ENCODE peak calls at places on chromosomes 2 and 18, in nine cellular contexts. One of them, this sample, is unnamed.

GRCh38 chr18:75221397-75221796 is 10.8 kb downstream of the TSHZ1 start:
- DNase-seq in T-helper 1 cell: no peak
- DNase-seq in T-helper 9 cell: no peak
- DNase-seq in left ventricle myocardium superior: no peak
- DNase-seq in activated naive CD4-positive, alpha-beta T cell: no peak
- DNase-seq in stimulated activated CD4-positive, alpha-beta T cell treated with anti-CD3 and anti-CD28 coated beads, Interleukin-4, amount 100 ng/mL, for 48 hours: no peak
- DNase-seq in skeletal muscle cell: no peak
- DNase-seq in breast epithelium: no peak
- DNase-seq in amniotic stem cell: no peak
- DNase-seq in this sample: no peak

GRCh38 chr2:24881623-24882022 is 38.4 kb downstream of the ADCY3 start:
- DNase-seq in breast epithelium: no peak
- DNase-seq in T-helper 9 cell: no peak
- DNase-seq in left ventricle myocardium superior: no peak
- DNase-seq in activated naive CD4-positive, alpha-beta T cell: no peak
- DNase-seq in stimulated activated CD4-positive, alpha-beta T cell treated with anti-CD3 and anti-CD28 coated beads, Interleukin-4, amount 100 ng/mL, for 48 hours: no peak
- DNase-seq in skeletal muscle cell: no peak
- DNase-seq in amniotic stem cell: no peak
- DNase-seq in T-helper 1 cell: no peak
- DNase-seq in this sample: no peak

GRCh38 chr2:177353084-177353483 is 39.5 kb upstream of the AGPS start:
- DNase-seq in breast epithelium: no peak
- DNase-seq in amniotic stem cell: no peak
- DNase-seq in T-helper 9 cell: no peak
- DNase-seq in activated naive CD4-positive, alpha-beta T cell: no peak
- DNase-seq in stimulated activated CD4-positive, alpha-beta T cell treated with anti-CD3 and anti-CD28 coated beads, Interleukin-4, amount 100 ng/mL, for 48 hours: no peak
- DNase-seq in left ventricle myocardium superior: no peak
- DNase-seq in T-helper 1 cell: no peak
- DNase-seq in skeletal muscle cell: no peak
- DNase-seq in this sample: no peak

GRCh38 chr18:58176915-58177717 is 133.1 kb downstream of the NEDD4L start:
- DNase-seq in left ventricle myocardium superior: no peak
- DNase-seq in T-helper 9 cell: no peak
- DNase-seq in stimulated activated CD4-positive, alpha-beta T cell treated with anti-CD3 and anti-CD28 coated beads, Interleukin-4, amount 100 ng/mL, for 48 hours: no peak
- DNase-seq in skeletal muscle cell: peak; percentile 83
- DNase-seq in amniotic stem cell: peak; percentile 83
- DNase-seq in activated naive CD4-positive, alpha-beta T cell: no peak
- DNase-seq in breast epithelium: no peak
- DNase-seq in T-helper 1 cell: no peak
- DNase-seq in this sample: no peak

GRCh38 chr2:138213079-138213478 is 248.8 kb downstream of the HNMT start:
- DNase-seq in T-helper 1 cell: no peak
- DNase-seq in stimulated activated CD4-positive, alpha-beta T cell treated with anti-CD3 and anti-CD28 coated beads, Interleukin-4, amount 100 ng/mL, for 48 hours: no peak
- DNase-seq in activated naive CD4-positive, alpha-beta T cell: no peak
- DNase-seq in left ventricle myocardium superior: no peak
- DNase-seq in breast epithelium: no peak
- DNase-seq in amniotic stem cell: no peak
- DNase-seq in skeletal muscle cell: no peak
- DNase-seq in T-helper 9 cell: no peak
- DNase-seq in this sample: no peak

GRCh38 chr2:165698621-165698946 is 95.5 kb downstream of the GALNT3 start:
- DNase-seq in left ventricle myocardium superior: peak; percentile 43
- DNase-seq in T-helper 9 cell: no peak
- DNase-seq in amniotic stem cell: peak; percentile 7
- DNase-seq in activated naive CD4-positive, alpha-beta T cell: no peak
- DNase-seq in T-helper 1 cell: no peak
- DNase-seq in breast epithelium: no peak
- DNase-seq in stimulated activated CD4-positive, alpha-beta T cell treated with anti-CD3 and anti-CD28 coated beads, Interleukin-4, amount 100 ng/mL, for 48 hours: no peak
- DNase-seq in skeletal muscle cell: no peak
- DNase-seq in this sample: no peak

GRCh38 chr18:78818961-78819360 is 160.7 kb upstream of the SALL3 start:
- DNase-seq in activated naive CD4-positive, alpha-beta T cell: no peak
- DNase-seq in T-helper 9 cell: no peak
- DNase-seq in T-helper 1 cell: no peak
- DNase-seq in stimulated activated CD4-positive, alpha-beta T cell treated with anti-CD3 and anti-CD28 coated beads, Interleukin-4, amount 100 ng/mL, for 48 hours: no peak
- DNase-seq in amniotic stem cell: no peak
- DNase-seq in breast epithelium: no peak
- DNase-seq in skeletal muscle cell: no peak
- DNase-seq in left ventricle myocardium superior: no peak
- DNase-seq in this sample: no peak

GRCh38 chr18:22432672-22433137 is 15.0 kb upstream of the CTAGE1 start:
- DNase-seq in skeletal muscle cell: peak; percentile 74
- DNase-seq in activated naive CD4-positive, alpha-beta T cell: no peak
- DNase-seq in T-helper 1 cell: no peak
- DNase-seq in left ventricle myocardium superior: peak; percentile 85
- DNase-seq in stimulated activated CD4-positive, alpha-beta T cell treated with anti-CD3 and anti-CD28 coated beads, Interleukin-4, amount 100 ng/mL, for 48 hours: no peak
- DNase-seq in T-helper 9 cell: no peak
- DNase-seq in amniotic stem cell: peak; percentile 62
- DNase-seq in breast epithelium: no peak
- DNase-seq in this sample: peak; percentile 37

GRCh38 chr2:96409543-96410184 is 74.1 kb downstream of the NCAPH start:
- DNase-seq in left ventricle myocardium superior: peak; percentile 66
- DNase-seq in stimulated activated CD4-positive, alpha-beta T cell treated with anti-CD3 and anti-CD28 coated beads, Interleukin-4, amount 100 ng/mL, for 48 hours: no peak
- DNase-seq in T-helper 9 cell: no peak
- DNase-seq in activated naive CD4-positive, alpha-beta T cell: no peak
- DNase-seq in breast epithelium: no peak
- DNase-seq in skeletal muscle cell: no peak
- DNase-seq in T-helper 1 cell: no peak
- DNase-seq in amniotic stem cell: no peak
- DNase-seq in this sample: no peak

GRCh38 chr2:157471078-157471477 is 27.2 kb upstream of the CYTIP start:
- DNase-seq in breast epithelium: no peak
- DNase-seq in T-helper 1 cell: no peak
- DNase-seq in skeletal muscle cell: no peak
- DNase-seq in left ventricle myocardium superior: no peak
- DNase-seq in T-helper 9 cell: no peak
- DNase-seq in stimulated activated CD4-positive, alpha-beta T cell treated with anti-CD3 and anti-CD28 coated beads, Interleukin-4, amount 100 ng/mL, for 48 hours: no peak
- DNase-seq in activated naive CD4-positive, alpha-beta T cell: no peak
- DNase-seq in amniotic stem cell: no peak
- DNase-seq in this sample: no peak